ENCODE peak calls at places on chromosome 9, in seven cellular contexts. A, M, P, X, K, Z and O are unnamed samples.

GRCh38 chr9:131621551-131622321 is 76.4 kb downstream of the PRRT1B start:
- DNase-seq in A (no peak), X (no peak), M (no peak), Z (no peak), P (no peak), K (no peak), O (no peak)

GRCh38 chr9:134066923-134067851 is 639 bp downstream of the BRD3 start:
- DNase-seq in M (peak), A (peak), K (peak), X (no peak), Z (no peak), P (peak), O (no peak)

GRCh38 chr9:91740713-91741112 is 209.3 kb downstream of the ROR2 start:
- DNase-seq in X (no peak), P (no peak), K (peak), M (no peak), A (no peak), Z (no peak), O (no peak)

GRCh38 chr9:6969805-6970204 is 212.0 kb downstream of the KDM4C start:
- DNase-seq in Z (no peak), P (no peak), A (no peak), X (no peak), K (no peak), M (no peak), O (no peak)

GRCh38 chr9:98217255-98217654 is 24.8 kb upstream of the CORO2A start:
- DNase-seq in Z (no peak), P (no peak), A (no peak), M (no peak), K (no peak), X (no peak), O (no peak)

GRCh38 chr9:137272241-137273094 is 5.1 kb upstream of the TOR4A start:
- DNase-seq in A (no peak), M (no peak), Z (no peak), K (no peak), X (no peak), P (peak), O (no peak)

GRCh38 chr9:75101004-75101601 is 12.8 kb downstream of the OSTF1 start:
- DNase-seq in X (no peak), Z (no peak), M (no peak), P (no peak), K (no peak), A (no peak), O (no peak)

GRCh38 chr9:12811935-12812334 is 37.1 kb downstream of the LURAP1L start:
- DNase-seq in Z (no peak), A (no peak), X (no peak), P (no peak), M (no peak), K (no peak), O (no peak)

GRCh38 chr9:31683126-31683525 is 701.3 kb upstream of the ACO1 start:
- DNase-seq in Z (no peak), M (no peak), K (peak), X (no peak), A (no peak), P (no peak), O (no peak)